ENCODE peak calls at places on chromosomes 12 and 14, in four cellular contexts. R is mammary epithelial cell, N is nephron progenitor cell, G is WERI-Rb-1. I is an unnamed sample.
A peak's percentile ranks its signal among the peaks of the same experiment; 100 is the strongest.

GRCh38 chr12:5013206-5013830 is 30.4 kb upstream of the KCNA5 start:
- DNase-seq in G (no peak), N (no peak), R (peak; percentile 5), I (no peak)

GRCh38 chr14:95830386-95830785 is 46.2 kb upstream of the TUNAR start:
- DNase-seq in N (no peak), R (no peak), G (no peak), I (no peak)

GRCh38 chr14:97499790-97500481 is 702.8 kb downstream of the VRK1 start:
- DNase-seq in R (no peak), G (no peak), N (no peak), I (no peak)

GRCh38 chr14:32657081-32657480 is 281.6 kb upstream of the NPAS3 start:
- DNase-seq in R (peak; percentile 62), N (no peak), G (no peak), I (no peak)

GRCh38 chr14:71651228-71651627 is 281.0 kb upstream of the RGS6 start:
- DNase-seq in N (no peak), R (peak; percentile 72), G (no peak), I (no peak)

GRCh38 chr12:130013771-130014484 is 110.1 kb upstream of the TMEM132D start:
- DNase-seq in G (peak; percentile 69), N (peak; percentile 89), R (peak; percentile 11), I (peak; percentile 13)

GRCh38 chr12:121982950-121983349 is 38.7 kb upstream of the BCL7A start:
- DNase-seq in G (no peak), R (no peak), N (no peak), I (no peak)

GRCh38 chr12:90729741-90730140 is 225.2 kb downstream of the CCER1 start:
- DNase-seq in G (no peak), R (peak; percentile 62), N (no peak), I (no peak)

GRCh38 chr14:23640524-23641141 is 4.5 kb downstream of the DHRS2 start:
- DNase-seq in N (peak; percentile 38), R (peak; percentile 16), G (peak; percentile 59), I (no peak)

GRCh38 chr14:65476290-65476941 is 63.9 kb downstream of the FUT8 start:
- DNase-seq in N (no peak), G (no peak), R (no peak), I (no peak)

GRCh38 chr12:109758406-109759075 is 44.9 kb downstream of the FAM222A start:
- DNase-seq in N (peak; percentile 0), G (peak; percentile 6), R (no peak), I (no peak)

GRCh38 chr12:49636979-49637378 is 13.6 kb downstream of the PRPF40B start:
- DNase-seq in N (peak; percentile 46), G (peak; percentile 76), R (peak; percentile 46), I (no peak)

GRCh38 chr12:85803231-85803630 is 33.0 kb downstream of the RASSF9 start:
- DNase-seq in N (no peak), G (no peak), R (no peak), I (no peak)

GRCh38 chr14:53946404-53947400 is 9.9 kb downstream of the BMP4 start:
- DNase-seq in G (no peak), N (peak; percentile 85), R (no peak), I (no peak)

GRCh38 chr12:22729898-22730443 is 105.0 kb downstream of the ETNK1 start:
- DNase-seq in N (no peak), G (no peak), R (no peak), I (no peak)

GRCh38 chr14:56423591-56423991 is 156.0 kb upstream of the TMEM260 start:
- DNase-seq in N (no peak), G (no peak), R (no peak), I (no peak)

GRCh38 chr12:48198619-48198973 is 4.5 kb downstream of the OR10AD1 start:
- DNase-seq in R (no peak), G (no peak), N (peak; percentile 21), I (no peak)

GRCh38 chr14:74763803-74764531 is 851 bp downstream of the YLPM1 start:
- DNase-seq in N (peak; percentile 6), R (peak; percentile 67), G (no peak), I (no peak)

GRCh38 chr12:64042901-64043300 is 179.2 kb downstream of the KICS2 start:
- DNase-seq in N (no peak), R (no peak), G (no peak), I (no peak)

GRCh38 chr14:72925171-72925759 is 999 bp upstream of the DCAF4 start:
- DNase-seq in G (no peak), R (no peak), N (no peak), I (no peak)

GRCh38 chr14:50530794-50531193 is 1.6 kb downstream of the MAP4K5 start:
- DNase-seq in N (no peak), R (peak; percentile 10), G (no peak), I (no peak)

GRCh38 chr12:104478396-104479140 is 21.8 kb downstream of the CHST11 start:
- DNase-seq in N (no peak), R (no peak), G (no peak), I (no peak)

GRCh38 chr14:67345583-67345982 is 14.0 kb downstream of the ATP6V1D start:
- DNase-seq in N (no peak), R (no peak), G (no peak), I (no peak)

I was measured in NCI-H1930.